ENCODE peak calls at places on chromosomes 5 and 9, in ten cellular contexts. W, B, X, P, A, F, S, K, H and Y are unnamed samples.

GRCh38 chr5:76402251-76402879 is 720 bp upstream of the IQGAP2 start:
- DNase-seq in B (no peak), F (peak), P (peak), K (peak), W (peak), S (no peak), H (no peak), A (no peak), X (peak), Y (no peak)

GRCh38 chr9:133895335-133895734 is 96.8 kb downstream of the VAV2 start:
- DNase-seq in H (no peak), F (no peak), P (no peak), X (no peak), A (no peak), W (no peak), B (no peak), S (no peak), K (no peak), Y (no peak)

GRCh38 chr9:135906291-135907005 is 898 bp downstream of the CAMSAP1 start:
- DNase-seq in W (no peak), P (no peak), A (no peak), S (no peak), F (peak), H (no peak), B (no peak), K (peak), X (no peak), Y (peak)

GRCh38 chr9:99040911-99041582 is 63.9 kb upstream of the TGFBR1 start:
- DNase-seq in A (no peak), W (no peak), B (no peak), S (peak), X (no peak), H (peak), K (no peak), P (no peak), F (no peak), Y (peak)

GRCh38 chr9:107784235-107784958 is 294.8 kb upstream of the KLF4 start:
- DNase-seq in W (no peak), B (no peak), X (no peak), S (peak), K (no peak), H (peak), A (no peak), F (peak), P (no peak), Y (no peak)

GRCh38 chr5:127492854-127493738 is 24.3 kb upstream of the PRRC1 start:
- DNase-seq in K (peak), P (no peak), X (no peak), F (peak), W (no peak), S (no peak), B (no peak), H (peak), A (peak), Y (peak)

GRCh38 chr5:1821862-1822261 is 20.7 kb downstream of the NDUFS6 start:
- DNase-seq in W (no peak), H (no peak), K (no peak), F (no peak), A (no peak), X (no peak), B (no peak), S (no peak), P (no peak), Y (no peak)

GRCh38 chr5:79448336-79448735 is 65.6 kb downstream of the HOMER1 start:
- DNase-seq in F (no peak), X (no peak), P (no peak), K (no peak), H (peak), A (no peak), W (no peak), S (peak), B (no peak), Y (no peak)

GRCh38 chr5:73378070-73378469 is 70.5 kb downstream of the FOXD1 start:
- DNase-seq in K (no peak), P (no peak), H (no peak), B (no peak), F (no peak), S (no peak), W (no peak), X (no peak), A (no peak), Y (no peak)

GRCh38 chr5:17354265-17354664 is 136.8 kb downstream of the BASP1 start:
- DNase-seq in P (no peak), K (no peak), H (no peak), F (no peak), S (no peak), X (no peak), A (no peak), B (no peak), W (no peak), Y (no peak)

GRCh38 chr9:131672451-131672850 is 67.4 kb downstream of the RAPGEF1 start:
- DNase-seq in S (no peak), F (no peak), W (no peak), P (no peak), A (no peak), X (no peak), H (no peak), K (no peak), B (no peak), Y (no peak)

GRCh38 chr5:13188393-13188792 is 756.1 kb downstream of the DNAH5 start:
- DNase-seq in K (no peak), A (no peak), W (no peak), F (no peak), P (no peak), S (no peak), H (peak), B (no peak), X (no peak), Y (no peak)

GRCh38 chr5:172765766-172766286 is 5.2 kb downstream of the DUSP1 start:
- DNase-seq in W (no peak), P (no peak), F (no peak), H (no peak), B (no peak), X (no peak), S (peak), A (no peak), K (no peak), Y (no peak)